ENCODE peak calls at places on chromosomes 6 and 20, in six cellular contexts. Y, R, D, A, X and E are unnamed samples.
A peak's percentile ranks its signal among the peaks of the same experiment; 100 is the strongest.

GRCh38 chr20:20167704-20168103 is 115.4 kb downstream of the CFAP61 start:
- DNase-seq in X (no peak), R (no peak), Y (no peak), A (no peak), D (no peak), E (no peak)

GRCh38 chr6:162443101-162443500 is 284.5 kb downstream of the PRKN start:
- DNase-seq in R (peak; percentile 83), A (no peak), D (no peak), X (no peak), Y (no peak), E (no peak)

GRCh38 chr6:170187669-170188566 is 103.0 kb downstream of the DLL1 start:
- DNase-seq in A (no peak), X (no peak), R (no peak), D (peak; percentile 13), Y (no peak), E (no peak)

GRCh38 chr6:167996424-167997199 is 859 bp upstream of the KIF25 start:
- DNase-seq in D (no peak), A (no peak), R (no peak), X (no peak), Y (no peak), E (no peak)

GRCh38 chr20:8454137-8454712 is 322.2 kb downstream of the PLCB1 start:
- DNase-seq in R (no peak), X (peak; percentile 95), A (no peak), Y (peak; percentile 72), D (no peak), E (peak; percentile 80)

GRCh38 chr6:76574746-76575145 is 502.3 kb upstream of the IMPG1 start:
- DNase-seq in X (no peak), Y (no peak), D (no peak), A (no peak), R (no peak), E (no peak)

GRCh38 chr6:35368038-35368887 is 25.9 kb downstream of the PPARD start:
- DNase-seq in Y (peak; percentile 75), X (peak; percentile 89), A (peak; percentile 29), R (no peak), D (no peak), E (no peak)

GRCh38 chr6:53793318-53793975 is 1.4 kb upstream of the LRRC1 start:
- DNase-seq in R (peak; percentile 72), D (no peak), A (peak; percentile 37), Y (no peak), X (peak; percentile 76), E (no peak)

GRCh38 chr6:134908906-134909516 is 40.9 kb downstream of the ALDH8A1 start:
- DNase-seq in D (no peak), X (peak; percentile 98), R (peak; percentile 20), A (no peak), Y (peak; percentile 100), E (no peak)

GRCh38 chr6:72626126-72626525 is 4.3 kb downstream of the KCNQ5 start:
- DNase-seq in A (peak; percentile 41), R (no peak), X (no peak), D (no peak), Y (no peak), E (no peak)

GRCh38 chr20:48684501-48685041 is 143.2 kb downstream of the PREX1 start:
- DNase-seq in A (no peak), D (no peak), R (peak; percentile 48), X (peak; percentile 19), Y (no peak), E (no peak)

GRCh38 chr20:58542411-58543095 is 27.4 kb upstream of the APCDD1L start:
- DNase-seq in Y (no peak), R (no peak), X (peak; percentile 28), D (no peak), A (no peak), E (no peak)

GRCh38 chr6:170199716-170200115 is 91.2 kb downstream of the DLL1 start:
- DNase-seq in Y (no peak), A (no peak), X (no peak), D (no peak), R (no peak), E (no peak)

GRCh38 chr6:19478992-19479391 is 358.2 kb upstream of the ID4 start:
- DNase-seq in Y (no peak), R (no peak), D (no peak), A (no peak), X (peak; percentile 20), E (no peak)

GRCh38 chr6:90787411-90787810 is 200.5 kb upstream of the MAP3K7 start:
- DNase-seq in A (no peak), Y (no peak), R (no peak), D (no peak), X (no peak), E (no peak)

GRCh38 chr20:48682529-48683385 is 145.0 kb downstream of the PREX1 start:
- DNase-seq in Y (peak; percentile 84), R (peak; percentile 93), D (no peak), A (no peak), X (peak; percentile 99), E (no peak)

GRCh38 chr6:25706314-25707014 is 48.1 kb upstream of the SLC17A4 start:
- DNase-seq in X (peak; percentile 44), D (no peak), R (peak; percentile 42), Y (no peak), A (no peak), E (no peak)

DNA sequence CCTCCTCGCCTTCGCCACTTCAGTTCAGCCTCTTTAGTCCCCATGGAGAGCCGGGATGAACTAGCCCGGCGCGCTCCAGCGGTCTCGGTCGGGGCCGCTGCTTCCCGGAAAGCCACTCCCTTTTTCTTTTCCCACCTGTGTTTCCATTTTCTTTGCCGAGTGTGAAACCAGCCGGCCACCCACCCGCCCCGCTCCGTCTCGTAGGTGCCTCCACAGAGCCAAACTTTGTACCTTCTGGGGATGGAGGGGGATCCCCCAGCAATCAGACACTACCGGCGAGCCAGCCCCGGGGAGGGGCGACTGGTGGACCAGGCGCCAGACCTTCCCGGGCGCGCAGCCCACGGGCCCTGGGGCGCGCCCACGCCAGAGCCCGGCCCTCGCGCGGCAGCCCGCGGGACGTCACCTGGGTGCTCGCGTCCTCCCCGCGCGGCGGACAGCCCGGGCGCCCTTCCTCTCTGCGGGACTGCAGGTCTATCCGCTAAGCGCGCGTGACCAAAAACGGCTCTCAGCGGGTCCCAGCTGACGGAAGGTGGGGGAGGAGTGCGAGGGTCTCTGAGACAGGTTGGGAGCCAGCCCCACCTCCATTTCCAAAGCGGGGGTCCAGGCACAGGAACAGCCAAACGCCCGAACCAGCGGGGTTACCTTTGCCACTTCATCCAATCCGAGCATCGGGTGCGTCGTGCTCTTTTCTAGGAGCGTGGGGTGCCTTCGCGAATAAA is at the start of gene MCHR2:
- DNase-seq in A (peak; percentile 6), Y (no peak), X (peak; percentile 19), R (no peak), D (no peak), E (no peak)
- TF ChIP-seq CTCF in A (no peak), Y (no peak), X (no peak), R (no peak), D (no peak), E (no peak)

GRCh38 chr20:42775037-42775436 is 414.7 kb downstream of the PTPRT start:
- DNase-seq in A (no peak), R (no peak), X (no peak), Y (no peak), D (no peak), E (no peak)
- TF ChIP-seq CTCF in A (no peak), R (no peak), X (no peak), Y (no peak), D (no peak), E (no peak)

DNA sequence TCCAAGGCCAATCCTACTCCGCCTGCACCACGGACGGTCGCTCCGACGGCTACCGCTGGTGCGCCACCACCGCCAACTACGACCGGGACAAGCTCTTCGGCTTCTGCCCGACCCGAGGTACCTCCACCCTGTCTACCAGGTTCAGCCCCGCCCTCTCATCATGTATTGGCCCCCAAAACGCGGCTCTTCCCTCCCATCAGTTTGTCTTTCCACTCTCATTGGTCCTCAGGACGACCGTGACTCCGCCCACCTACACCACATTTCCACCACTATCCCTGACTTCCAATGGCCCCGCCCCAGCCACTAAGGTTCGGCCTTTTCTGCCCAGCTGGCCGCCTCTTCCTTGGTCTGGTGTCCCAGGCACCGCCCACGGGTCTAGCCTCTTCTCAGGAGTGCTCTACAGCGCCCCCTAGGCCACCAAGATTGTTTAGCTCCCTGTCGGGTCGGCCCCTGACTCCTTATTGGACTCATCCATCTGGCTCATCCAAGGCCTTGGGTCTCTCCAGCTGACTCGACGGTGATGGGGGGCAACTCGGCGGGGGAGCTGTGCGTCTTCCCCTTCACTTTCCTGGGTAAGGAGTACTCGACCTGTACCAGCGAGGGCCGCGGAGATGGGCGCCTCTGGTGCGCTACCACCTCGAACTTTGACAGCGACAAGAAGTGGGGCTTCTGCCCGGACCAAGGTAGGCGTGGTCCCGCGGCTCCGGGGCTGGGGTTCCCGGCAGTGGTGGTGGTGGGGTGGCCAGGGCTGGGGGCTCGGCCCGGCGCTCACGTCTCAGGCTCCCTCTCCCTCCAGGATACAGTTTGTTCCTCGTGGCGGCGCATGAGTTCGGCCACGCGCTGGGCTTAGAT is 3.1 kb downstream of the MMP9 start:
- DNase-seq in R (peak; percentile 30), X (peak; percentile 29), A (peak; percentile 35), D (no peak), Y (no peak), E (peak; percentile 64)
- TF ChIP-seq CTCF in R (no peak), X (peak; percentile 8), A (peak; percentile 46), D (peak; percentile 36), Y (no peak), E (peak; percentile 43)

DNA sequence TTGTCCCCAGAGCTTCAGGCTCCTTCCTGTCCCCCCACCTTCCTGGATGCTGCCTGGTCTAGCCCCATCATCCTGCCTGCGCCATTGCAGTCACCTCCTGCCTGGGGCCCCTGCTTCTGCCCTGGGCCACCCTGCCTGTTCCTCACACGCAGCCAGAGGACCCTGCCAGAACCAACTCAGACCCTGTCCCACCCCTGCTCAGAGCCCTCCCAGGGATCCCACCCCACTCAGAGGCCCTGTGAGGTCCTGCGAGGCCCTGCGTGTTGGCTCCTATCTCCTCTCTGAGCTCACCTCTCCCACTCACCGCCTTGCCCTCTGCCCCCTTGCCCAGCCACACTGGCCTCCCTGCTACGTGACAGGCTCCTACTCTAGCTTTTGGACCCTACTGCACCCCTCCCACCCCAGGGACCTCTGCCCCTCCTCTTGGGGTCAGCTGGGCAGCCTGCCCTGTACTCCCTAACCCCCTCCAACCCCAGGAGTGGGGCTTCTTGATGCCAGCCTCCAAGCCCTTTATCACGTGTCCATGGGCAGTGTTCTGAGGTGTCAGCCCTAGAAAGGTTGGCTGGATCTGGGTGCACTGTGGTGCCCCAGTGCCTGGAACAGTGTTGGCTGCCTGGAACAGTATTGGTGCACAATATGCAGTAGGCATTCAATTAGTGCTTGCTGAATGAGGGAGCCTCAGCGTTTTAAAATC is 68.3 kb downstream of the CEBPB start:
- DNase-seq in A (no peak), Y (no peak), X (no peak), D (no peak), R (no peak), E (no peak)
- TF ChIP-seq CTCF in A (no peak), Y (no peak), X (no peak), D (no peak), R (no peak), E (no peak)

DNA sequence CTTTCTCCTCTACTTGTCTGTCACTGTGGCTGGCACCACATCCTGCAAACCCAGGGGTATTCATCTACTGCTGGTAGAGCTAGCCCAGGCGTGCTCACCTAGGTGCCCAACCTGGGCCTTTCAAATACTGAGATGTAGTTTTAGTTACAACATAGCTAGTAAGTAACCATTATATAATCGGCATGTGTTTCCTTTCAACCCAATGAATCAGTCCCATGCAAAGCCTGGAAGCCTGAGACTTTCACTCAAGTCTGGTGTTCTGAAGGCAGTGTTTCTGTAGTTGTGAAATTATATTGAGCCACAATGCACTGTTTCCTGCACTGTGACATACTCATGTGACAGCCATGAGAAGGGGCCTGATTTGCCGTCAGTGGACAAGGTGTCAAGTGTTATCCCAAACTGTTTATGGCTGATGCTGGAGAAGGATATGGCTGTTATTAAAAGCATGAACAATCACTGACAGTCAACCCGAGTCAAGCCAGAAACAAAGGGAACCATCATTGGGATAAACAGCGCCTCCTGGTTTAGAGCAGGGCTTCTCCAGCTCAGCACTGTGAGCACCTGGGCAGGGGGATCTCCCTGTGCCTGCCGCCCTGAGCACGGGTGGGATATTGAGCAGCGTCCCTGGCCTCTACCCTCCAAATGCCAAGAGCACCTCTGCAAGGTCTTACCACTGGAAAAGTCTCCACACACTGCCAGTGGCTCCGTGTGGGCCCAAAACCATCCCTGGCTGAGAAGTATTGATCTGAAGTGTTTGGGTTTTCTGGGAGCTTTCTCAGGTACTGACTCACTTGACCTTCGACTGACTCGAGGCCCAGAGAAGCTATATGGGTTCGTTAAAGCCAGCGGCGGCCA is 1.6 kb downstream of the PSMA7 start:
- DNase-seq in D (no peak), X (peak; percentile 67), A (no peak), R (peak; percentile 64), Y (no peak), E (peak; percentile 66)
- TF ChIP-seq CTCF in D (no peak), X (peak; percentile 37), A (peak; percentile 51), R (no peak), Y (peak; percentile 37), E (no peak)